ENCODE peak calls at places on chromosomes 7 and 10, in seven cellular contexts. One of them, this sample, is unnamed.

GRCh38 chr7:150944066-150945042 is 33.8 kb downstream of the KCNH2 start:
- DNase-seq in SHP77 treated with DMSO at 0.1 percent for 48 hours: no peak
- DNase-seq in iPS-NIHi11: no peak
- DNase-seq in NAMALWA: no peak
- DNase-seq in HEK293T: no peak
- DNase-seq in Panc1: no peak
- DNase-seq in stimulated activated CD4-positive, alpha-beta T cell treated with anti-CD3 and anti-CD28 coated beads, Interleukin-2, amount 100 ng/mL, for 24 hours: no peak
- DNase-seq in this sample: no peak

GRCh38 chr10:71638087-71638576 is 81.4 kb downstream of the C10orf105 start:
- DNase-seq in SHP77 treated with DMSO at 0.1 percent for 48 hours: no peak
- DNase-seq in iPS-NIHi11: peak; percentile 56
- DNase-seq in NAMALWA: peak; percentile 51
- DNase-seq in HEK293T: no peak
- DNase-seq in Panc1: no peak
- DNase-seq in stimulated activated CD4-positive, alpha-beta T cell treated with anti-CD3 and anti-CD28 coated beads, Interleukin-2, amount 100 ng/mL, for 24 hours: no peak
- DNase-seq in this sample: peak; percentile 50

GRCh38 chr10:89151857-89152256 is 55.3 kb downstream of the CH25H start:
- DNase-seq in SHP77 treated with DMSO at 0.1 percent for 48 hours: no peak
- DNase-seq in iPS-NIHi11: no peak
- DNase-seq in NAMALWA: no peak
- DNase-seq in HEK293T: no peak
- DNase-seq in Panc1: no peak
- DNase-seq in stimulated activated CD4-positive, alpha-beta T cell treated with anti-CD3 and anti-CD28 coated beads, Interleukin-2, amount 100 ng/mL, for 24 hours: no peak
- DNase-seq in this sample: no peak

GRCh38 chr10:5584895-5585516 is 60.2 kb downstream of the CALML3 start:
- DNase-seq in SHP77 treated with DMSO at 0.1 percent for 48 hours: no peak
- DNase-seq in iPS-NIHi11: no peak
- DNase-seq in NAMALWA: no peak
- DNase-seq in HEK293T: no peak
- DNase-seq in Panc1: peak; percentile 20
- DNase-seq in stimulated activated CD4-positive, alpha-beta T cell treated with anti-CD3 and anti-CD28 coated beads, Interleukin-2, amount 100 ng/mL, for 24 hours: no peak
- DNase-seq in this sample: no peak

GRCh38 chr10:18469125-18469524 is 182.3 kb downstream of the NSUN6 start:
- DNase-seq in SHP77 treated with DMSO at 0.1 percent for 48 hours: no peak
- DNase-seq in iPS-NIHi11: no peak
- DNase-seq in NAMALWA: no peak
- DNase-seq in HEK293T: no peak
- DNase-seq in Panc1: no peak
- DNase-seq in stimulated activated CD4-positive, alpha-beta T cell treated with anti-CD3 and anti-CD28 coated beads, Interleukin-2, amount 100 ng/mL, for 24 hours: no peak
- DNase-seq in this sample: no peak

GRCh38 chr10:130491011-130491697 is 355.0 kb downstream of the GLRX3 start:
- DNase-seq in SHP77 treated with DMSO at 0.1 percent for 48 hours: no peak
- DNase-seq in iPS-NIHi11: no peak
- DNase-seq in NAMALWA: no peak
- DNase-seq in HEK293T: no peak
- DNase-seq in Panc1: no peak
- DNase-seq in stimulated activated CD4-positive, alpha-beta T cell treated with anti-CD3 and anti-CD28 coated beads, Interleukin-2, amount 100 ng/mL, for 24 hours: no peak
- DNase-seq in this sample: no peak

GRCh38 chr10:47048533-47048905 is 137.3 kb downstream of the PTPN20 start:
- DNase-seq in SHP77 treated with DMSO at 0.1 percent for 48 hours: no peak
- DNase-seq in iPS-NIHi11: peak; percentile 52
- DNase-seq in NAMALWA: no peak
- DNase-seq in HEK293T: no peak
- DNase-seq in Panc1: no peak
- DNase-seq in stimulated activated CD4-positive, alpha-beta T cell treated with anti-CD3 and anti-CD28 coated beads, Interleukin-2, amount 100 ng/mL, for 24 hours: peak; percentile 17
- DNase-seq in this sample: peak; percentile 18

GRCh38 chr10:24974978-24975377 is 22.6 kb upstream of the PRTFDC1 start:
- DNase-seq in SHP77 treated with DMSO at 0.1 percent for 48 hours: no peak
- DNase-seq in iPS-NIHi11: no peak
- DNase-seq in NAMALWA: no peak
- DNase-seq in HEK293T: no peak
- DNase-seq in Panc1: no peak
- DNase-seq in stimulated activated CD4-positive, alpha-beta T cell treated with anti-CD3 and anti-CD28 coated beads, Interleukin-2, amount 100 ng/mL, for 24 hours: no peak
- DNase-seq in this sample: peak; percentile 54

GRCh38 chr7:47893721-47894365 is 54.4 kb downstream of the PKD1L1 start:
- DNase-seq in SHP77 treated with DMSO at 0.1 percent for 48 hours: no peak
- DNase-seq in iPS-NIHi11: no peak
- DNase-seq in NAMALWA: no peak
- DNase-seq in HEK293T: no peak
- DNase-seq in Panc1: no peak
- DNase-seq in stimulated activated CD4-positive, alpha-beta T cell treated with anti-CD3 and anti-CD28 coated beads, Interleukin-2, amount 100 ng/mL, for 24 hours: no peak
- DNase-seq in this sample: no peak

GRCh38 chr7:82053453-82054032 is 283.7 kb upstream of the HGF start:
- DNase-seq in SHP77 treated with DMSO at 0.1 percent for 48 hours: no peak
- DNase-seq in iPS-NIHi11: no peak
- DNase-seq in NAMALWA: no peak
- DNase-seq in HEK293T: no peak
- DNase-seq in Panc1: no peak
- DNase-seq in stimulated activated CD4-positive, alpha-beta T cell treated with anti-CD3 and anti-CD28 coated beads, Interleukin-2, amount 100 ng/mL, for 24 hours: no peak
- DNase-seq in this sample: no peak

GRCh38 chr10:108112218-108112617 is 947.7 kb upstream of the SORCS1 start:
- DNase-seq in SHP77 treated with DMSO at 0.1 percent for 48 hours: no peak
- DNase-seq in iPS-NIHi11: peak; percentile 59
- DNase-seq in NAMALWA: peak; percentile 4
- DNase-seq in HEK293T: peak; percentile 11
- DNase-seq in Panc1: no peak
- DNase-seq in stimulated activated CD4-positive, alpha-beta T cell treated with anti-CD3 and anti-CD28 coated beads, Interleukin-2, amount 100 ng/mL, for 24 hours: no peak
- DNase-seq in this sample: no peak

GRCh38 chr7:41005381-41005901 is 697.4 kb downstream of the INHBA start:
- DNase-seq in SHP77 treated with DMSO at 0.1 percent for 48 hours: no peak
- DNase-seq in iPS-NIHi11: no peak
- DNase-seq in NAMALWA: no peak
- DNase-seq in HEK293T: no peak
- DNase-seq in Panc1: no peak
- DNase-seq in stimulated activated CD4-positive, alpha-beta T cell treated with anti-CD3 and anti-CD28 coated beads, Interleukin-2, amount 100 ng/mL, for 24 hours: no peak
- DNase-seq in this sample: peak; percentile 40

GRCh38 chr10:83075395-83076072 is 1063.8 kb upstream of the GHITM start:
- DNase-seq in SHP77 treated with DMSO at 0.1 percent for 48 hours: no peak
- DNase-seq in iPS-NIHi11: no peak
- DNase-seq in NAMALWA: no peak
- DNase-seq in HEK293T: no peak
- DNase-seq in Panc1: no peak
- DNase-seq in stimulated activated CD4-positive, alpha-beta T cell treated with anti-CD3 and anti-CD28 coated beads, Interleukin-2, amount 100 ng/mL, for 24 hours: no peak
- DNase-seq in this sample: no peak

GRCh38 chr7:130381468-130382312 is 1.4 kb downstream of the CPA1 start:
- DNase-seq in SHP77 treated with DMSO at 0.1 percent for 48 hours: no peak
- DNase-seq in iPS-NIHi11: peak; percentile 53
- DNase-seq in NAMALWA: no peak
- DNase-seq in HEK293T: no peak
- DNase-seq in Panc1: no peak
- DNase-seq in stimulated activated CD4-positive, alpha-beta T cell treated with anti-CD3 and anti-CD28 coated beads, Interleukin-2, amount 100 ng/mL, for 24 hours: no peak
- DNase-seq in this sample: no peak

GRCh38 chr7:56062382-56062781 is 1.7 kb upstream of the SUMF2 start:
- DNase-seq in SHP77 treated with DMSO at 0.1 percent for 48 hours: no peak
- DNase-seq in iPS-NIHi11: no peak
- DNase-seq in NAMALWA: no peak
- DNase-seq in HEK293T: no peak
- DNase-seq in Panc1: no peak
- DNase-seq in stimulated activated CD4-positive, alpha-beta T cell treated with anti-CD3 and anti-CD28 coated beads, Interleukin-2, amount 100 ng/mL, for 24 hours: no peak
- DNase-seq in this sample: no peak

GRCh38 chr7:79692015-79692414 is 238.5 kb upstream of the MAGI2 start:
- DNase-seq in SHP77 treated with DMSO at 0.1 percent for 48 hours: no peak
- DNase-seq in iPS-NIHi11: no peak
- DNase-seq in NAMALWA: no peak
- DNase-seq in HEK293T: no peak
- DNase-seq in Panc1: no peak
- DNase-seq in stimulated activated CD4-positive, alpha-beta T cell treated with anti-CD3 and anti-CD28 coated beads, Interleukin-2, amount 100 ng/mL, for 24 hours: no peak
- DNase-seq in this sample: no peak

GRCh38 chr7:110842796-110843195 is 248.1 kb upstream of the LRRN3 start:
- DNase-seq in SHP77 treated with DMSO at 0.1 percent for 48 hours: no peak
- DNase-seq in iPS-NIHi11: no peak
- DNase-seq in NAMALWA: no peak
- DNase-seq in HEK293T: no peak
- DNase-seq in Panc1: no peak
- DNase-seq in stimulated activated CD4-positive, alpha-beta T cell treated with anti-CD3 and anti-CD28 coated beads, Interleukin-2, amount 100 ng/mL, for 24 hours: no peak
- DNase-seq in this sample: no peak

GRCh38 chr10:28734940-28735759 is 57.8 kb downstream of the BAMBI start:
- DNase-seq in SHP77 treated with DMSO at 0.1 percent for 48 hours: no peak
- DNase-seq in iPS-NIHi11: no peak
- DNase-seq in NAMALWA: no peak
- DNase-seq in HEK293T: no peak
- DNase-seq in Panc1: no peak
- DNase-seq in stimulated activated CD4-positive, alpha-beta T cell treated with anti-CD3 and anti-CD28 coated beads, Interleukin-2, amount 100 ng/mL, for 24 hours: no peak
- DNase-seq in this sample: no peak

GRCh38 chr10:82768040-82768439 is 893.0 kb downstream of the NRG3 start:
- DNase-seq in SHP77 treated with DMSO at 0.1 percent for 48 hours: no peak
- DNase-seq in iPS-NIHi11: no peak
- DNase-seq in NAMALWA: peak; percentile 6
- DNase-seq in HEK293T: no peak
- DNase-seq in Panc1: no peak
- DNase-seq in stimulated activated CD4-positive, alpha-beta T cell treated with anti-CD3 and anti-CD28 coated beads, Interleukin-2, amount 100 ng/mL, for 24 hours: no peak
- DNase-seq in this sample: no peak

GRCh38 chr10:120804020-120804419 is 47.1 kb upstream of the WDR11 start:
- DNase-seq in SHP77 treated with DMSO at 0.1 percent for 48 hours: no peak
- DNase-seq in iPS-NIHi11: no peak
- DNase-seq in NAMALWA: no peak
- DNase-seq in HEK293T: no peak
- DNase-seq in Panc1: no peak
- DNase-seq in stimulated activated CD4-positive, alpha-beta T cell treated with anti-CD3 and anti-CD28 coated beads, Interleukin-2, amount 100 ng/mL, for 24 hours: no peak
- DNase-seq in this sample: no peak

GRCh38 chr10:121598261-121599249 is at the start of gene FGFR2:
- DNase-seq in SHP77 treated with DMSO at 0.1 percent for 48 hours: no peak
- DNase-seq in iPS-NIHi11: peak; percentile 94
- DNase-seq in NAMALWA: no peak
- DNase-seq in HEK293T: peak; percentile 90
- DNase-seq in Panc1: no peak
- DNase-seq in stimulated activated CD4-positive, alpha-beta T cell treated with anti-CD3 and anti-CD28 coated beads, Interleukin-2, amount 100 ng/mL, for 24 hours: peak; percentile 50
- DNase-seq in this sample: peak; percentile 83

GRCh38 chr7:75054744-75055527 is 18.7 kb downstream of the RCC1L start:
- DNase-seq in SHP77 treated with DMSO at 0.1 percent for 48 hours: no peak
- DNase-seq in iPS-NIHi11: no peak
- DNase-seq in NAMALWA: no peak
- DNase-seq in HEK293T: no peak
- DNase-seq in Panc1: no peak
- DNase-seq in stimulated activated CD4-positive, alpha-beta T cell treated with anti-CD3 and anti-CD28 coated beads, Interleukin-2, amount 100 ng/mL, for 24 hours: no peak
- DNase-seq in this sample: peak; percentile 67

GRCh38 chr7:19284596-19285300 is 139.5 kb upstream of the FERD3L start:
- DNase-seq in SHP77 treated with DMSO at 0.1 percent for 48 hours: no peak
- DNase-seq in iPS-NIHi11: no peak
- DNase-seq in NAMALWA: no peak
- DNase-seq in HEK293T: no peak
- DNase-seq in Panc1: no peak
- DNase-seq in stimulated activated CD4-positive, alpha-beta T cell treated with anti-CD3 and anti-CD28 coated beads, Interleukin-2, amount 100 ng/mL, for 24 hours: no peak
- DNase-seq in this sample: no peak